ENCODE peak calls at places on chromosome 16, in six cellular contexts. K, N, I, P, G and H are unnamed samples. For H3K4me1, the result is how much of the 10 kb centered on the place peaks cover.

GRCh38 chr16:75068075-75068474 is 48.5 kb downstream of the LDHD start:
- DNase-seq in G (no peak), I (no peak), K (no peak), N (no peak), P (no peak), H (no peak)

GRCh38 chr16:16003719-16004313 is 54.4 kb downstream of the ABCC1 start:
- DNase-seq in P (no peak), N (no peak), I (no peak), G (no peak), K (no peak), H (no peak)

GRCh38 chr16:85389679-85390470 is 223.2 kb upstream of the GSE1 start:
- DNase-seq in N (peak), I (no peak), P (no peak), G (no peak), K (peak), H (peak)

GRCh38 chr16:81730090-81731051 is 48.7 kb upstream of the PLCG2 start:
- DNase-seq in N (peak), I (peak), P (peak), G (peak), K (peak), H (peak)

GRCh38 chr16:50303041-50303604 is 36.8 kb downstream of the ADCY7 start:
- DNase-seq in I (no peak), N (no peak), P (peak), G (no peak), K (no peak), H (no peak)

GRCh38 chr16:26058326-26058725 is 366.6 kb downstream of the HS3ST4 start:
- DNase-seq in K (no peak), I (no peak), G (no peak), P (no peak), N (no peak), H (no peak)

GRCh38 chr16:21083729-21084268 is 66.8 kb downstream of the DNAH3 start:
- DNase-seq in P (peak), G (peak), K (peak), N (peak), I (peak), H (peak)

GRCh38 chr16:4850211-4850610 is 2.9 kb downstream of the UBN1 start:
- DNase-seq in G (no peak), K (no peak), N (no peak), P (peak), I (peak), H (no peak)

GRCh38 chr16:85733839-85734170 is 17.1 kb downstream of the C16orf74 start:
- DNase-seq in I (peak), G (no peak), N (no peak), P (no peak), K (no peak), H (no peak)

GRCh38 chr16:17368951-17369350 is 101.8 kb downstream of the XYLT1 start:
- DNase-seq in I (no peak), K (no peak), N (no peak), G (no peak), P (no peak), H (no peak)

GRCh38 chr16:3444032-3444388 is 530 bp downstream of the NAA60 start:
- DNase-seq in I (no peak), K (no peak), N (no peak), P (peak), G (peak), H (peak)

GRCh38 chr16:52976539-52977167 is 76.0 kb downstream of the CHD9NB start:
- DNase-seq in N (no peak), G (no peak), I (peak), K (no peak), P (peak), H (no peak)

GRCh38 chr16:30084816-30085159 is 6.9 kb downstream of the TBX6 start:
- DNase-seq in N (peak), I (no peak), P (no peak), G (no peak), K (peak), H (no peak)

GRCh38 chr16:68644715-68645493 is at the start of gene CDH3:
- DNase-seq in P (no peak), N (no peak), G (peak), I (no peak), K (no peak), H (no peak)

GRCh38 chr16:9954181-9954580 is 228.0 kb downstream of the GRIN2A start:
- DNase-seq in K (no peak), N (no peak), G (no peak), I (no peak), P (no peak), H (no peak)

GRCh38 chr16:1076801-1077576 is 4.4 kb downstream of the SSTR5 start:
- DNase-seq in I (no peak), K (no peak), N (no peak), G (no peak), P (no peak), H (no peak)
- H3K4me3 ChIP-seq in I (no peak), K (no peak), N (no peak), G (no peak), P (no peak), H (no peak)

GRCh38 chr16:58123896-58124600 is 5.1 kb downstream of the CFAP20 start:
- DNase-seq in K (no peak), G (no peak), N (no peak), I (no peak), P (no peak), H (no peak)

GRCh38 chr16:58126451-58126968 is 2.7 kb downstream of the CFAP20 start:
- DNase-seq in P (no peak), N (no peak), I (no peak), K (no peak), G (no peak), H (no peak)

GRCh38 chr16:58125781-58126335 is 3.3 kb downstream of the CFAP20 start:
- DNase-seq in G (no peak), N (no peak), P (no peak), I (no peak), K (no peak), H (no peak)

GRCh38 chr16:58124601-58124915 is 4.6 kb downstream of the CFAP20 start:
- DNase-seq in I (no peak), K (no peak), N (no peak), G (no peak), P (peak), H (no peak)

DNA sequence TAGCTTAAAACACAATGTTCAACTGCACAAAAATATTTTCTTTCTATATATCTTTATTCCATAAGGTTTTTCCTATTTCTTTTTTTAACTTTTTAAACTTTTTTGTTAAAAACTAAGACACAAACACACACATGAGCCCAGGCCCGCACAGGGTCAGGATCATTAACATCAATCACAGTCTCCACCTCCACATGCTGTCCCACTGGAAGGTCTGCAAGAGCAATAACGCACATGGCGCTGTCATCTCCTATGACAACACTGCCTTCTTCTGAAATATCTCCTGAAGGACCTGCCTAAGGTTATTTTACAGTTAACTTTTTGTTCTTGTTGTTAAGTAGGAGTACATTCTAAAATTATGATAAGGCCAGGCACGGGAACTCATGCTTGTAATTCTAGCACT is 4.1 kb downstream of the CFAP20 start:
- DNase-seq in N (no peak), G (no peak), P (no peak), I (no peak), K (no peak), H (no peak)
- H3K4me1 ChIP-seq in N (half or more), G (half or more), P (under half), I (under half), K (half or more), H (half or more)

GRCh38 chr16:31754998-31755615 is 118.5 kb upstream of the ZNF267 start:
- DNase-seq in K (no peak), I (no peak), G (no peak), P (no peak), N (no peak), H (no peak)
- H3K4me3 ChIP-seq in K (no peak), I (no peak), G (no peak), P (no peak), N (no peak), H (no peak)

GRCh38 chr16:88706965-88707871 is 915 bp downstream of the CTU2 start:
- DNase-seq in K (no peak), I (peak), N (no peak), G (no peak), P (no peak), H (no peak)

GRCh38 chr16:88705076-88705684 is 1.0 kb downstream of the RNF166 start:
- DNase-seq in I (no peak), P (peak), G (peak), K (no peak), N (no peak), H (no peak)

GRCh38 chr16:88706288-88706964 is at the start of the genes CTU2 and RNF166:
- DNase-seq in N (peak), K (peak), I (peak), P (peak), G (peak), H (peak)

GRCh38 chr16:88703486-88704309 is 2.5 kb downstream of the RNF166 start:
- DNase-seq in P (no peak), N (peak), G (peak), I (no peak), K (peak), H (peak)

DNA sequence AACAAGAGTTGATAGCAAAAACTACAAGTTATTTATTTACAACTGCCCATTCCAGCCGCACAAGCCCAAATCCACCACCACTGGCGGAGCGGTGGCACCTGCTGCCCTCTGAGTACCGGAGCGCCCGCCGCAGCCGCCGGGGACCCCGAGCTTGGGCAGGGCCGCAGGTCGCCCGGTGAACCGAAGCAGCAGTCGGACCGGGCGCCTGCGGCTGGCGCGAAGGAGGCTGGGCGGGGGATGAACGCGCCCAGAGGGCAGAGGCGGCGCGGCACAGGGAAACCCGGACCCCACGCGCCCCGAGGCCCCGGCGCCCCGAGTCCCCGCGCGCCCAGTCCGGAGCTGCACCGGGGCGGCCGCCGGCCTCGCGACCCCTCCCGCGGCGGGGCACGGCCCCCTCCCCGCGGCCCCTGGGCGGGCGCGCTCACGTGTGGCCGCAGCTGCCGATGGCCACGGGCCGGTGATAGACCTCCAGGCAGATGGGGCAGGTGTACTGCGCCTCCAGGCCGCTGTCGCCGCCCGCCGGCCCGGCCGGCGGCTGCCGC is 391 bp downstream of the RNF166 start:
- DNase-seq in N (no peak), G (peak), K (no peak), I (no peak), P (no peak), H (no peak)
- H3K4me1 ChIP-seq in N (half or more), G (under half), K (half or more), I (half or more), P (under half), H (half or more)

GRCh38 chr16:79018952-79019506 is 581.5 kb downstream of the MAF start:
- DNase-seq in N (no peak), P (no peak), I (no peak), K (no peak), G (no peak), H (no peak)

GRCh38 chr16:79009911-79010310 is 590.6 kb downstream of the MAF start:
- DNase-seq in G (no peak), N (no peak), K (no peak), P (no peak), I (no peak), H (no peak)

GRCh38 chr16:79011282-79011681 is 589.3 kb downstream of the MAF start:
- DNase-seq in G (no peak), N (no peak), K (no peak), I (no peak), P (no peak), H (no peak)

GRCh38 chr16:79013004-79013403 is 587.5 kb downstream of the MAF start:
- DNase-seq in P (no peak), K (no peak), G (no peak), I (no peak), N (no peak), H (peak)

GRCh38 chr16:79013930-79014329 is 586.6 kb downstream of the MAF start:
- DNase-seq in P (no peak), K (no peak), N (no peak), I (no peak), G (no peak), H (no peak)
- H3K4me3 ChIP-seq in P (no peak), K (no peak), N (no peak), I (no peak), G (no peak), H (no peak)

GRCh38 chr16:58684001-58684353 is 593 bp downstream of the SLC38A7 start:
- DNase-seq in G (no peak), P (peak), K (no peak), I (no peak), N (no peak), H (no peak)

GRCh38 chr16:58678269-58678668 is 6.3 kb downstream of the SLC38A7 start:
- DNase-seq in I (no peak), K (no peak), N (no peak), G (no peak), P (no peak), H (no peak)

GRCh38 chr16:58684354-58685083 is at the start of gene SLC38A7:
- DNase-seq in P (peak), G (peak), N (peak), K (peak), I (peak), H (peak)

GRCh38 chr16:58678716-58679115 is 5.9 kb downstream of the SLC38A7 start:
- DNase-seq in N (peak), P (no peak), I (no peak), K (peak), G (no peak), H (no peak)

GRCh38 chr16:58679763-58680162 is 4.8 kb downstream of the SLC38A7 start:
- DNase-seq in P (no peak), I (no peak), K (no peak), G (no peak), N (no peak), H (no peak)
- H3K4me1 ChIP-seq in P (under half), I (under half), K (under half), G (under half), N (under half), H (under half)